ENCODE peak calls at places on chromosomes 16 and 17, in seven cellular contexts. C is NCI-H510A; U is EH; A is GM23338; V is stimulated activated CD4-positive, alpha-beta T cell treated with anti-CD3 and anti-CD28 coated beads, Interleukin-1b, Interleukin-23, amount 100 ng/mL, for 24 hours; X is NCI-H2029 treated with DMSO at 0.1 percent for 48 hours; O is AG04449. E is an unnamed sample.

GRCh38 chr17:74367206-74367605 is at the start of gene GPR142:
- DNase-seq in C (no peak), U (no peak), A (no peak), V (no peak), X (no peak), O (no peak), E (no peak)

GRCh38 chr17:77312786-77313599 is 172.2 kb downstream of the SEC14L1 start:
- DNase-seq in C (no peak), U (peak; percentile 94), A (no peak), V (no peak), X (no peak), O (no peak), E (peak; percentile 68)

GRCh38 chr17:79566251-79566955 is 44.4 kb downstream of the RBFOX3 start:
- DNase-seq in C (no peak), U (no peak), A (no peak), V (no peak), X (no peak), O (no peak), E (no peak)

GRCh38 chr17:82064433-82065192 is 991 bp downstream of the DUS1L start:
- DNase-seq in C (peak; percentile 57), U (no peak), A (peak; percentile 24), V (no peak), X (no peak), O (no peak), E (no peak)

GRCh38 chr17:4477286-4477791 is 21.3 kb upstream of the SPNS2 start:
- DNase-seq in C (no peak), U (no peak), A (no peak), V (no peak), X (no peak), O (no peak), E (no peak)

GRCh38 chr17:74368341-74369152 is 1.2 kb downstream of the GPR142 start:
- DNase-seq in C (peak; percentile 62), U (peak; percentile 39), A (peak; percentile 76), V (peak; percentile 63), X (no peak), O (no peak), E (peak; percentile 76)

GRCh38 chr16:65600629-65601028 is 478.8 kb upstream of the CDH11 start:
- DNase-seq in C (no peak), U (peak; percentile 39), A (no peak), V (no peak), X (no peak), O (no peak), E (no peak)

GRCh38 chr17:15436399-15437369 is 30.7 kb downstream of the CDRT4 start:
- DNase-seq in C (peak; percentile 81), U (peak; percentile 47), A (peak; percentile 62), V (no peak), X (peak; percentile 80), O (no peak), E (peak; percentile 76)

GRCh38 chr17:73256220-73256619 is 5.5 kb downstream of the CPSF4L start:
- DNase-seq in C (no peak), U (no peak), A (peak; percentile 24), V (no peak), X (no peak), O (no peak), E (no peak)

GRCh38 chr17:40058151-40058784 is 4.1 kb upstream of the MED24 start:
- DNase-seq in C (no peak), U (peak; percentile 49), A (no peak), V (no peak), X (no peak), O (no peak), E (no peak)

GRCh38 chr16:8026450-8026849 is 563.9 kb downstream of the TMEM114 start:
- DNase-seq in C (no peak), U (no peak), A (peak; percentile 52), V (no peak), X (no peak), O (no peak), E (no peak)

GRCh38 chr16:67594256-67594915 is 32.1 kb downstream of the CTCF start:
- DNase-seq in C (no peak), U (no peak), A (peak; percentile 25), V (no peak), X (no peak), O (no peak), E (no peak)

GRCh38 chr17:78613423-78613822 is 36.2 kb upstream of the DNAH17 start:
- DNase-seq in C (no peak), U (no peak), A (no peak), V (no peak), X (no peak), O (no peak), E (no peak)

GRCh38 chr16:79801550-79802090 is 201.1 kb upstream of the MAF start:
- DNase-seq in C (no peak), U (no peak), A (no peak), V (no peak), X (no peak), O (no peak), E (no peak)

GRCh38 chr17:78127240-78127887 is 1.2 kb downstream of the TMC6 start:
- DNase-seq in C (no peak), U (no peak), A (no peak), V (no peak), X (no peak), O (no peak), E (peak; percentile 78)

GRCh38 chr17:14389656-14390055 is 88.8 kb downstream of the HS3ST3B1 start:
- DNase-seq in C (no peak), U (peak; percentile 34), A (peak; percentile 59), V (no peak), X (no peak), O (no peak), E (no peak)

GRCh38 chr16:9042533-9042932 is 48.9 kb upstream of the HAPSTR1 start:
- DNase-seq in C (no peak), U (no peak), A (peak; percentile 35), V (no peak), X (no peak), O (no peak), E (no peak)

GRCh38 chr17:50835563-50836231 is at the start of gene WFIKKN2:
- DNase-seq in C (no peak), U (no peak), A (no peak), V (no peak), X (no peak), O (no peak), E (no peak)

GRCh38 chr16:50812876-50813466 is 71.1 kb downstream of the CYLD start:
- DNase-seq in C (no peak), U (no peak), A (no peak), V (no peak), X (no peak), O (no peak), E (no peak)

GRCh38 chr16:50570808-50571598 is 22.8 kb downstream of the NKD1 start:
- DNase-seq in C (no peak), U (no peak), A (no peak), V (no peak), X (no peak), O (no peak), E (no peak)

GRCh38 chr16:77919761-77920415 is 102.5 kb upstream of the CLEC3A start:
- DNase-seq in C (no peak), U (no peak), A (no peak), V (no peak), X (no peak), O (no peak), E (no peak)

GRCh38 chr16:81994485-81994884 is 16.8 kb downstream of the SDR42E1 start:
- DNase-seq in C (no peak), U (no peak), A (peak; percentile 53), V (no peak), X (no peak), O (no peak), E (no peak)

GRCh38 chr17:78966906-78967600 is 12.7 kb downstream of the LGALS3BP start:
- DNase-seq in C (no peak), U (no peak), A (no peak), V (no peak), X (no peak), O (no peak), E (no peak)

GRCh38 chr16:8720080-8720966 is 45.9 kb downstream of the ABAT start:
- DNase-seq in C (peak; percentile 81), U (no peak), A (peak; percentile 76), V (no peak), X (peak; percentile 75), O (no peak), E (no peak)

GRCh38 chr16:47061204-47061603 is 82.5 kb downstream of the NETO2 start:
- DNase-seq in C (no peak), U (no peak), A (no peak), V (no peak), X (no peak), O (no peak), E (no peak)

GRCh38 chr17:80785477-80786178 is 206.0 kb upstream of the CHMP6 start:
- DNase-seq in C (peak; percentile 75), U (no peak), A (no peak), V (no peak), X (peak; percentile 57), O (no peak), E (no peak)

GRCh38 chr17:74770498-74771318 is 5.4 kb downstream of the NAT9 start:
- DNase-seq in C (peak; percentile 54), U (peak; percentile 51), A (peak; percentile 85), V (no peak), X (peak; percentile 5), O (no peak), E (peak; percentile 64)

GRCh38 chr17:28549274-28550132 is 2.9 kb downstream of the UNC119 start:
- DNase-seq in C (no peak), U (no peak), A (no peak), V (no peak), X (no peak), O (no peak), E (no peak)

E was measured in left ventricle myocardium inferior.